ENCODE peak calls at places on chromosomes 13 and 19, in eight cellular contexts. One of them, this sample, is unnamed.

GRCh38 chr13:19606737-19607136 is 26.7 kb upstream of the MPHOSPH8 start:
- DNase-seq in ovary: no peak
- DNase-seq in NCI-H1092 treated with DMSO at 0.1 percent for 48 hours: no peak
- DNase-seq in GM23338: no peak
- DNase-seq in stimulated activated CD8-positive, alpha-beta memory T cell treated with anti-CD3 and anti-CD28 coated beads, Interleukin-4, amount 100 ng/mL, for 24 hours: no peak
- DNase-seq in cerebellar cortex: no peak
- DNase-seq in AML-193: no peak
- DNase-seq in activated naive CD4-positive, alpha-beta T cell: no peak
- DNase-seq in this sample: no peak

GRCh38 chr13:112984954-112985802 is 16.2 kb downstream of the MCF2L start:
- DNase-seq in ovary: no peak
- DNase-seq in NCI-H1092 treated with DMSO at 0.1 percent for 48 hours: no peak
- DNase-seq in GM23338: no peak
- DNase-seq in stimulated activated CD8-positive, alpha-beta memory T cell treated with anti-CD3 and anti-CD28 coated beads, Interleukin-4, amount 100 ng/mL, for 24 hours: no peak
- DNase-seq in cerebellar cortex: no peak
- DNase-seq in AML-193: no peak
- DNase-seq in activated naive CD4-positive, alpha-beta T cell: no peak
- DNase-seq in this sample: no peak

GRCh38 chr19:44770550-44771257 is 7.0 kb upstream of the CBLC start:
- DNase-seq in ovary: peak; percentile 90
- DNase-seq in NCI-H1092 treated with DMSO at 0.1 percent for 48 hours: peak; percentile 67
- DNase-seq in GM23338: peak; percentile 99
- DNase-seq in stimulated activated CD8-positive, alpha-beta memory T cell treated with anti-CD3 and anti-CD28 coated beads, Interleukin-4, amount 100 ng/mL, for 24 hours: peak; percentile 92
- DNase-seq in cerebellar cortex: peak; percentile 83
- DNase-seq in AML-193: peak; percentile 92
- DNase-seq in activated naive CD4-positive, alpha-beta T cell: peak; percentile 84
- DNase-seq in this sample: peak; percentile 91

GRCh38 chr13:36096411-36097184 is 34.6 kb downstream of the DCLK1 start:
- DNase-seq in ovary: no peak
- DNase-seq in NCI-H1092 treated with DMSO at 0.1 percent for 48 hours: no peak
- DNase-seq in GM23338: no peak
- DNase-seq in stimulated activated CD8-positive, alpha-beta memory T cell treated with anti-CD3 and anti-CD28 coated beads, Interleukin-4, amount 100 ng/mL, for 24 hours: no peak
- DNase-seq in cerebellar cortex: no peak
- DNase-seq in AML-193: no peak
- DNase-seq in activated naive CD4-positive, alpha-beta T cell: no peak
- DNase-seq in this sample: no peak

GRCh38 chr19:20279516-20279915 is 112.5 kb downstream of the ZNF486 start:
- DNase-seq in ovary: no peak
- DNase-seq in NCI-H1092 treated with DMSO at 0.1 percent for 48 hours: no peak
- DNase-seq in GM23338: no peak
- DNase-seq in stimulated activated CD8-positive, alpha-beta memory T cell treated with anti-CD3 and anti-CD28 coated beads, Interleukin-4, amount 100 ng/mL, for 24 hours: no peak
- DNase-seq in cerebellar cortex: no peak
- DNase-seq in AML-193: no peak
- DNase-seq in activated naive CD4-positive, alpha-beta T cell: no peak
- DNase-seq in this sample: no peak

GRCh38 chr19:10116085-10116865 is 3.4 kb downstream of the EIF3G start:
- DNase-seq in ovary: no peak
- DNase-seq in NCI-H1092 treated with DMSO at 0.1 percent for 48 hours: no peak
- DNase-seq in GM23338: no peak
- DNase-seq in stimulated activated CD8-positive, alpha-beta memory T cell treated with anti-CD3 and anti-CD28 coated beads, Interleukin-4, amount 100 ng/mL, for 24 hours: no peak
- DNase-seq in cerebellar cortex: no peak
- DNase-seq in AML-193: no peak
- DNase-seq in activated naive CD4-positive, alpha-beta T cell: no peak
- DNase-seq in this sample: no peak

GRCh38 chr13:102310691-102311432 is 91.0 kb downstream of the FGF14 start:
- DNase-seq in ovary: no peak
- DNase-seq in NCI-H1092 treated with DMSO at 0.1 percent for 48 hours: no peak
- DNase-seq in GM23338: no peak
- DNase-seq in stimulated activated CD8-positive, alpha-beta memory T cell treated with anti-CD3 and anti-CD28 coated beads, Interleukin-4, amount 100 ng/mL, for 24 hours: no peak
- DNase-seq in cerebellar cortex: peak; percentile 88
- DNase-seq in AML-193: no peak
- DNase-seq in activated naive CD4-positive, alpha-beta T cell: no peak
- DNase-seq in this sample: no peak

GRCh38 chr13:51734786-51735185 is 69.2 kb downstream of the DHRS12 start:
- DNase-seq in ovary: no peak
- DNase-seq in NCI-H1092 treated with DMSO at 0.1 percent for 48 hours: no peak
- DNase-seq in GM23338: no peak
- DNase-seq in stimulated activated CD8-positive, alpha-beta memory T cell treated with anti-CD3 and anti-CD28 coated beads, Interleukin-4, amount 100 ng/mL, for 24 hours: no peak
- DNase-seq in cerebellar cortex: no peak
- DNase-seq in AML-193: no peak
- DNase-seq in activated naive CD4-positive, alpha-beta T cell: no peak
- DNase-seq in this sample: no peak

GRCh38 chr13:113997845-113998751 is 24.2 kb upstream of the C13orf46 start:
- DNase-seq in ovary: peak; percentile 65
- DNase-seq in NCI-H1092 treated with DMSO at 0.1 percent for 48 hours: no peak
- DNase-seq in GM23338: no peak
- DNase-seq in stimulated activated CD8-positive, alpha-beta memory T cell treated with anti-CD3 and anti-CD28 coated beads, Interleukin-4, amount 100 ng/mL, for 24 hours: no peak
- DNase-seq in cerebellar cortex: no peak
- DNase-seq in AML-193: no peak
- DNase-seq in activated naive CD4-positive, alpha-beta T cell: no peak
- DNase-seq in this sample: no peak

GRCh38 chr13:81771948-81772347 is 1431.0 kb upstream of the SPRY2 start:
- DNase-seq in ovary: no peak
- DNase-seq in NCI-H1092 treated with DMSO at 0.1 percent for 48 hours: no peak
- DNase-seq in GM23338: no peak
- DNase-seq in stimulated activated CD8-positive, alpha-beta memory T cell treated with anti-CD3 and anti-CD28 coated beads, Interleukin-4, amount 100 ng/mL, for 24 hours: no peak
- DNase-seq in cerebellar cortex: no peak
- DNase-seq in AML-193: no peak
- DNase-seq in activated naive CD4-positive, alpha-beta T cell: no peak
- DNase-seq in this sample: no peak

GRCh38 chr13:96671073-96671472 is 323.2 kb downstream of the OXGR1 start:
- DNase-seq in ovary: no peak
- DNase-seq in NCI-H1092 treated with DMSO at 0.1 percent for 48 hours: no peak
- DNase-seq in GM23338: no peak
- DNase-seq in stimulated activated CD8-positive, alpha-beta memory T cell treated with anti-CD3 and anti-CD28 coated beads, Interleukin-4, amount 100 ng/mL, for 24 hours: no peak
- DNase-seq in cerebellar cortex: no peak
- DNase-seq in AML-193: no peak
- DNase-seq in activated naive CD4-positive, alpha-beta T cell: no peak
- DNase-seq in this sample: no peak

GRCh38 chr19:9498183-9498902 is at the start of gene ZNF560:
- DNase-seq in ovary: no peak
- DNase-seq in NCI-H1092 treated with DMSO at 0.1 percent for 48 hours: no peak
- DNase-seq in GM23338: peak; percentile 47
- DNase-seq in stimulated activated CD8-positive, alpha-beta memory T cell treated with anti-CD3 and anti-CD28 coated beads, Interleukin-4, amount 100 ng/mL, for 24 hours: no peak
- DNase-seq in cerebellar cortex: no peak
- DNase-seq in AML-193: no peak
- DNase-seq in activated naive CD4-positive, alpha-beta T cell: no peak
- DNase-seq in this sample: no peak

GRCh38 chr13:113442354-113442984 is 10.8 kb downstream of the ADPRHL1 start:
- DNase-seq in ovary: no peak
- DNase-seq in NCI-H1092 treated with DMSO at 0.1 percent for 48 hours: no peak
- DNase-seq in GM23338: no peak
- DNase-seq in stimulated activated CD8-positive, alpha-beta memory T cell treated with anti-CD3 and anti-CD28 coated beads, Interleukin-4, amount 100 ng/mL, for 24 hours: no peak
- DNase-seq in cerebellar cortex: no peak
- DNase-seq in AML-193: no peak
- DNase-seq in activated naive CD4-positive, alpha-beta T cell: no peak
- DNase-seq in this sample: no peak

GRCh38 chr13:48555441-48555840 is 22.6 kb upstream of the RCBTB2 start:
- DNase-seq in ovary: no peak
- DNase-seq in NCI-H1092 treated with DMSO at 0.1 percent for 48 hours: no peak
- DNase-seq in GM23338: no peak
- DNase-seq in stimulated activated CD8-positive, alpha-beta memory T cell treated with anti-CD3 and anti-CD28 coated beads, Interleukin-4, amount 100 ng/mL, for 24 hours: no peak
- DNase-seq in cerebellar cortex: no peak
- DNase-seq in AML-193: no peak
- DNase-seq in activated naive CD4-positive, alpha-beta T cell: no peak
- DNase-seq in this sample: no peak

GRCh38 chr19:19618384-19619051 is at the start of gene PBX4:
- DNase-seq in ovary: peak; percentile 96
- DNase-seq in NCI-H1092 treated with DMSO at 0.1 percent for 48 hours: peak; percentile 95
- DNase-seq in GM23338: peak; percentile 99
- DNase-seq in stimulated activated CD8-positive, alpha-beta memory T cell treated with anti-CD3 and anti-CD28 coated beads, Interleukin-4, amount 100 ng/mL, for 24 hours: peak; percentile 98
- DNase-seq in cerebellar cortex: peak; percentile 75
- DNase-seq in AML-193: peak; percentile 94
- DNase-seq in activated naive CD4-positive, alpha-beta T cell: peak; percentile 97
- DNase-seq in this sample: peak; percentile 57

GRCh38 chr13:91845612-91846011 is 447.2 kb downstream of the GPC5 start:
- DNase-seq in ovary: no peak
- DNase-seq in NCI-H1092 treated with DMSO at 0.1 percent for 48 hours: no peak
- DNase-seq in GM23338: no peak
- DNase-seq in stimulated activated CD8-positive, alpha-beta memory T cell treated with anti-CD3 and anti-CD28 coated beads, Interleukin-4, amount 100 ng/mL, for 24 hours: no peak
- DNase-seq in cerebellar cortex: no peak
- DNase-seq in AML-193: no peak
- DNase-seq in activated naive CD4-positive, alpha-beta T cell: no peak
- DNase-seq in this sample: no peak

GRCh38 chr13:93628136-93628535 is 401.5 kb downstream of the GPC6 start:
- DNase-seq in ovary: no peak
- DNase-seq in NCI-H1092 treated with DMSO at 0.1 percent for 48 hours: no peak
- DNase-seq in GM23338: no peak
- DNase-seq in stimulated activated CD8-positive, alpha-beta memory T cell treated with anti-CD3 and anti-CD28 coated beads, Interleukin-4, amount 100 ng/mL, for 24 hours: no peak
- DNase-seq in cerebellar cortex: no peak
- DNase-seq in AML-193: no peak
- DNase-seq in activated naive CD4-positive, alpha-beta T cell: no peak
- DNase-seq in this sample: no peak

GRCh38 chr13:111911754-111912452 is 155.0 kb upstream of the SOX1 start:
- DNase-seq in ovary: no peak
- DNase-seq in NCI-H1092 treated with DMSO at 0.1 percent for 48 hours: peak; percentile 57
- DNase-seq in GM23338: no peak
- DNase-seq in stimulated activated CD8-positive, alpha-beta memory T cell treated with anti-CD3 and anti-CD28 coated beads, Interleukin-4, amount 100 ng/mL, for 24 hours: no peak
- DNase-seq in cerebellar cortex: no peak
- DNase-seq in AML-193: no peak
- DNase-seq in activated naive CD4-positive, alpha-beta T cell: no peak
- DNase-seq in this sample: no peak

GRCh38 chr19:403221-404036 is 5.5 kb downstream of the C2CD4C start:
- DNase-seq in ovary: peak; percentile 2
- DNase-seq in NCI-H1092 treated with DMSO at 0.1 percent for 48 hours: peak; percentile 66
- DNase-seq in GM23338: no peak
- DNase-seq in stimulated activated CD8-positive, alpha-beta memory T cell treated with anti-CD3 and anti-CD28 coated beads, Interleukin-4, amount 100 ng/mL, for 24 hours: no peak
- DNase-seq in cerebellar cortex: no peak
- DNase-seq in AML-193: no peak
- DNase-seq in activated naive CD4-positive, alpha-beta T cell: no peak
- DNase-seq in this sample: peak; percentile 77

GRCh38 chr13:103436057-103436654 is 369.9 kb upstream of the SLC10A2 start:
- DNase-seq in ovary: no peak
- DNase-seq in NCI-H1092 treated with DMSO at 0.1 percent for 48 hours: no peak
- DNase-seq in GM23338: peak; percentile 51
- DNase-seq in stimulated activated CD8-positive, alpha-beta memory T cell treated with anti-CD3 and anti-CD28 coated beads, Interleukin-4, amount 100 ng/mL, for 24 hours: no peak
- DNase-seq in cerebellar cortex: no peak
- DNase-seq in AML-193: no peak
- DNase-seq in activated naive CD4-positive, alpha-beta T cell: no peak
- DNase-seq in this sample: no peak

GRCh38 chr13:45015300-45015699 is 26.0 kb downstream of the GPALPP1 start:
- DNase-seq in ovary: no peak
- DNase-seq in NCI-H1092 treated with DMSO at 0.1 percent for 48 hours: peak; percentile 1
- DNase-seq in GM23338: no peak
- DNase-seq in stimulated activated CD8-positive, alpha-beta memory T cell treated with anti-CD3 and anti-CD28 coated beads, Interleukin-4, amount 100 ng/mL, for 24 hours: no peak
- DNase-seq in cerebellar cortex: no peak
- DNase-seq in AML-193: no peak
- DNase-seq in activated naive CD4-positive, alpha-beta T cell: no peak
- DNase-seq in this sample: no peak

GRCh38 chr19:18437481-18438330 is at the start of gene ISYNA1:
- DNase-seq in ovary: peak; percentile 81
- DNase-seq in NCI-H1092 treated with DMSO at 0.1 percent for 48 hours: peak; percentile 51
- DNase-seq in GM23338: peak; percentile 79
- DNase-seq in stimulated activated CD8-positive, alpha-beta memory T cell treated with anti-CD3 and anti-CD28 coated beads, Interleukin-4, amount 100 ng/mL, for 24 hours: no peak
- DNase-seq in cerebellar cortex: no peak
- DNase-seq in AML-193: no peak
- DNase-seq in activated naive CD4-positive, alpha-beta T cell: no peak
- DNase-seq in this sample: peak; percentile 49

GRCh38 chr19:13150919-13151604 is 851 bp downstream of the IER2 start:
- DNase-seq in ovary: peak; percentile 68
- DNase-seq in NCI-H1092 treated with DMSO at 0.1 percent for 48 hours: no peak
- DNase-seq in GM23338: no peak
- DNase-seq in stimulated activated CD8-positive, alpha-beta memory T cell treated with anti-CD3 and anti-CD28 coated beads, Interleukin-4, amount 100 ng/mL, for 24 hours: no peak
- DNase-seq in cerebellar cortex: peak; percentile 29
- DNase-seq in AML-193: no peak
- DNase-seq in activated naive CD4-positive, alpha-beta T cell: no peak
- DNase-seq in this sample: no peak

GRCh38 chr19:58543826-58544590 is at the start of gene TRIM28:
- DNase-seq in ovary: peak; percentile 99
- DNase-seq in NCI-H1092 treated with DMSO at 0.1 percent for 48 hours: no peak
- DNase-seq in GM23338: peak; percentile 98
- DNase-seq in stimulated activated CD8-positive, alpha-beta memory T cell treated with anti-CD3 and anti-CD28 coated beads, Interleukin-4, amount 100 ng/mL, for 24 hours: peak; percentile 100
- DNase-seq in cerebellar cortex: peak; percentile 99
- DNase-seq in AML-193: no peak
- DNase-seq in activated naive CD4-positive, alpha-beta T cell: no peak
- DNase-seq in this sample: no peak

GRCh38 chr19:32404939-32405430 is 585 bp upstream of the DPY19L3 start:
- DNase-seq in ovary: peak; percentile 73
- DNase-seq in NCI-H1092 treated with DMSO at 0.1 percent for 48 hours: no peak
- DNase-seq in GM23338: no peak
- DNase-seq in stimulated activated CD8-positive, alpha-beta memory T cell treated with anti-CD3 and anti-CD28 coated beads, Interleukin-4, amount 100 ng/mL, for 24 hours: no peak
- DNase-seq in cerebellar cortex: peak; percentile 58
- DNase-seq in AML-193: peak; percentile 64
- DNase-seq in activated naive CD4-positive, alpha-beta T cell: no peak
- DNase-seq in this sample: no peak

GRCh38 chr19:1251233-1251502 is 2.8 kb downstream of the MIDN start:
- DNase-seq in ovary: peak; percentile 74
- DNase-seq in NCI-H1092 treated with DMSO at 0.1 percent for 48 hours: peak; percentile 25
- DNase-seq in GM23338: no peak
- DNase-seq in stimulated activated CD8-positive, alpha-beta memory T cell treated with anti-CD3 and anti-CD28 coated beads, Interleukin-4, amount 100 ng/mL, for 24 hours: no peak
- DNase-seq in cerebellar cortex: peak; percentile 47
- DNase-seq in AML-193: peak; percentile 58
- DNase-seq in activated naive CD4-positive, alpha-beta T cell: no peak
- DNase-seq in this sample: peak; percentile 52

GRCh38 chr13:29459818-29460335 is 135.6 kb downstream of the SLC7A1 start:
- DNase-seq in ovary: no peak
- DNase-seq in NCI-H1092 treated with DMSO at 0.1 percent for 48 hours: no peak
- DNase-seq in GM23338: no peak
- DNase-seq in stimulated activated CD8-positive, alpha-beta memory T cell treated with anti-CD3 and anti-CD28 coated beads, Interleukin-4, amount 100 ng/mL, for 24 hours: no peak
- DNase-seq in cerebellar cortex: no peak
- DNase-seq in AML-193: no peak
- DNase-seq in activated naive CD4-positive, alpha-beta T cell: no peak
- DNase-seq in this sample: no peak

GRCh38 chr13:21338651-21339278 is 120.3 kb downstream of the ZDHHC20 start:
- DNase-seq in ovary: no peak
- DNase-seq in NCI-H1092 treated with DMSO at 0.1 percent for 48 hours: no peak
- DNase-seq in GM23338: peak; percentile 63
- DNase-seq in stimulated activated CD8-positive, alpha-beta memory T cell treated with anti-CD3 and anti-CD28 coated beads, Interleukin-4, amount 100 ng/mL, for 24 hours: no peak
- DNase-seq in cerebellar cortex: no peak
- DNase-seq in AML-193: no peak
- DNase-seq in activated naive CD4-positive, alpha-beta T cell: no peak
- DNase-seq in this sample: no peak

GRCh38 chr19:33254245-33254824 is 28.7 kb upstream of the SLC7A10 start:
- DNase-seq in ovary: no peak
- DNase-seq in NCI-H1092 treated with DMSO at 0.1 percent for 48 hours: no peak
- DNase-seq in GM23338: no peak
- DNase-seq in stimulated activated CD8-positive, alpha-beta memory T cell treated with anti-CD3 and anti-CD28 coated beads, Interleukin-4, amount 100 ng/mL, for 24 hours: no peak
- DNase-seq in cerebellar cortex: no peak
- DNase-seq in AML-193: peak; percentile 20
- DNase-seq in activated naive CD4-positive, alpha-beta T cell: no peak
- DNase-seq in this sample: no peak

GRCh38 chr13:113835461-113836274 is 28.2 kb downstream of the GAS6 start:
- DNase-seq in ovary: no peak
- DNase-seq in NCI-H1092 treated with DMSO at 0.1 percent for 48 hours: peak; percentile 10
- DNase-seq in GM23338: no peak
- DNase-seq in stimulated activated CD8-positive, alpha-beta memory T cell treated with anti-CD3 and anti-CD28 coated beads, Interleukin-4, amount 100 ng/mL, for 24 hours: no peak
- DNase-seq in cerebellar cortex: no peak
- DNase-seq in AML-193: no peak
- DNase-seq in activated naive CD4-positive, alpha-beta T cell: no peak
- DNase-seq in this sample: peak; percentile 36

GRCh38 chr19:4066176-4066606 is 508 bp downstream of the ZBTB7A start:
- DNase-seq in ovary: peak; percentile 81
- DNase-seq in NCI-H1092 treated with DMSO at 0.1 percent for 48 hours: no peak
- DNase-seq in GM23338: no peak
- DNase-seq in stimulated activated CD8-positive, alpha-beta memory T cell treated with anti-CD3 and anti-CD28 coated beads, Interleukin-4, amount 100 ng/mL, for 24 hours: no peak
- DNase-seq in cerebellar cortex: no peak
- DNase-seq in AML-193: no peak
- DNase-seq in activated naive CD4-positive, alpha-beta T cell: no peak
- DNase-seq in this sample: no peak

GRCh38 chr13:19607523-19608078 is 25.9 kb upstream of the MPHOSPH8 start:
- DNase-seq in ovary: no peak
- DNase-seq in NCI-H1092 treated with DMSO at 0.1 percent for 48 hours: no peak
- DNase-seq in GM23338: no peak
- DNase-seq in stimulated activated CD8-positive, alpha-beta memory T cell treated with anti-CD3 and anti-CD28 coated beads, Interleukin-4, amount 100 ng/mL, for 24 hours: no peak
- DNase-seq in cerebellar cortex: no peak
- DNase-seq in AML-193: no peak
- DNase-seq in activated naive CD4-positive, alpha-beta T cell: no peak
- DNase-seq in this sample: no peak

GRCh38 chr13:51286135-51287002 is 53.1 kb upstream of the SERPINE3 start:
- DNase-seq in ovary: peak; percentile 68
- DNase-seq in NCI-H1092 treated with DMSO at 0.1 percent for 48 hours: peak; percentile 66
- DNase-seq in GM23338: peak; percentile 91
- DNase-seq in stimulated activated CD8-positive, alpha-beta memory T cell treated with anti-CD3 and anti-CD28 coated beads, Interleukin-4, amount 100 ng/mL, for 24 hours: peak; percentile 57
- DNase-seq in cerebellar cortex: peak; percentile 82
- DNase-seq in AML-193: peak; percentile 83
- DNase-seq in activated naive CD4-positive, alpha-beta T cell: peak; percentile 42
- DNase-seq in this sample: peak; percentile 57

GRCh38 chr13:88544836-88545235 is 873.7 kb downstream of the SLITRK5 start:
- DNase-seq in ovary: no peak
- DNase-seq in NCI-H1092 treated with DMSO at 0.1 percent for 48 hours: no peak
- DNase-seq in GM23338: no peak
- DNase-seq in stimulated activated CD8-positive, alpha-beta memory T cell treated with anti-CD3 and anti-CD28 coated beads, Interleukin-4, amount 100 ng/mL, for 24 hours: no peak
- DNase-seq in cerebellar cortex: no peak
- DNase-seq in AML-193: no peak
- DNase-seq in activated naive CD4-positive, alpha-beta T cell: no peak
- DNase-seq in this sample: no peak

This sample was measured in SHP77.